ENCODE peak calls at places on chromosomes 11 and 22, in four cellular contexts. U is body of pancreas; X is HFF-Myc; L is CD8-positive, alpha-beta T cell. O is an unnamed sample.

GRCh38 chr11:67510023-67510345 is 2.0 kb upstream of the CDK2AP2 start:
- DNase-seq in X (no peak), U (no peak), L (no peak), O (no peak)

GRCh38 chr22:49007013-49007653 is 820.5 kb downstream of the BRD1 start:
- DNase-seq in X (no peak), L (no peak), U (no peak), O (no peak)

GRCh38 chr11:70742553-70743291 is 344.4 kb downstream of the CTTN start:
- DNase-seq in X (no peak), L (no peak), U (peak), O (no peak)

GRCh38 chr11:19672591-19673206 is 39.9 kb upstream of the NAV2 start:
- DNase-seq in X (no peak), L (no peak), U (no peak), O (no peak)

GRCh38 chr22:38313384-38313955 is 3.8 kb downstream of the CSNK1E start:
- DNase-seq in X (peak), L (no peak), U (peak), O (no peak)

GRCh38 chr11:119092880-119093665 is 8.4 kb downstream of the HMBS start:
- DNase-seq in L (no peak), X (no peak), U (peak), O (no peak)

GRCh38 chr22:29343313-29343805 is 27.9 kb upstream of the RASL10A start:
- DNase-seq in L (no peak), U (peak), X (peak), O (no peak)

GRCh38 chr11:72584933-72585597 is 89.2 kb downstream of the PDE2A start:
- DNase-seq in U (no peak), X (no peak), L (no peak), O (no peak)

GRCh38 chr11:107563702-107564101 is 1.8 kb downstream of the ALKBH8 start:
- DNase-seq in L (peak), U (peak), X (peak), O (peak)

GRCh38 chr11:118529584-118530175 is 1.3 kb upstream of the TMEM25 start:
- DNase-seq in X (no peak), L (no peak), U (no peak), O (no peak)

GRCh38 chr11:130211144-130211543 is 51.6 kb downstream of the ST14 start:
- DNase-seq in L (no peak), U (peak), X (no peak), O (no peak)

GRCh38 chr11:122743949-122744876 is 88.7 kb downstream of the UBASH3B start:
- DNase-seq in L (peak), X (no peak), U (no peak), O (peak)

GRCh38 chr11:3020011-3020410 is 27.9 kb upstream of the NAP1L4 start:
- DNase-seq in L (no peak), U (no peak), X (no peak), O (no peak)

GRCh38 chr11:110373061-110373702 is 56.6 kb upstream of the FDX1 start:
- DNase-seq in U (no peak), L (no peak), X (no peak), O (peak)

GRCh38 chr22:25420925-25421904 is 143.3 kb upstream of the GRK3 start:
- DNase-seq in U (no peak), X (no peak), L (no peak), O (peak)
- TF ChIP-seq CTCF in U (no peak), X (no peak), L (no peak), O (no peak)

DNA sequence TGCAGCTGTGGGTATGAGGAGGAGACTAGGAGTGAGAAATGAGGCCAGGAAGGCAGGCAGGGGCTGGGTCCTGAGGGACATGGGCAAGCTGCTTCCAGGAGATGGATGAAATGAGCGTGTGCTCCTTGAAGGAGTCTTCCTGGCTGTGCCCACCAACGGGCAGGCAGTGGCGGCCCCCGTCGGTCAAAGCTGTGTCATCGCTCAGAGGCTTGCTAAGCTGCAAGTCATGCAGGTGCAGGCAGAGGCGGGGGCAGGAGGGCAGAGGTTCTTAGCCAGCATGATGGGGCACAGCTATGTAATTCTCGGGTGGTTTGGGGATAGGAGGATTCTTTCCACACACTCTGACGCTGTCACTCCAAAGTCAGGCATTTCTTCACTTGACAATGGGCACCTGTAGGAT is 12.5 kb upstream of the PEX26 start:
- DNase-seq in U (no peak), X (no peak), L (no peak), O (no peak)
- TF ChIP-seq CTCF in U (no peak), X (no peak), L (no peak), O (no peak)

GRCh38 chr11:104165014-104165413 is 1.1 kb upstream of the PDGFD start:
- DNase-seq in X (no peak), U (no peak), L (no peak), O (no peak)

GRCh38 chr11:104159356-104159755 is 4.6 kb downstream of the PDGFD start:
- DNase-seq in X (no peak), L (no peak), U (no peak), O (no peak)

GRCh38 chr11:104161751-104162450 is 2.0 kb downstream of the PDGFD start:
- DNase-seq in L (no peak), U (no peak), X (no peak), O (no peak)

GRCh38 chr11:104163100-104164027 is 583 bp downstream of the PDGFD start:
- DNase-seq in U (peak), L (no peak), X (no peak), O (no peak)

DNA sequence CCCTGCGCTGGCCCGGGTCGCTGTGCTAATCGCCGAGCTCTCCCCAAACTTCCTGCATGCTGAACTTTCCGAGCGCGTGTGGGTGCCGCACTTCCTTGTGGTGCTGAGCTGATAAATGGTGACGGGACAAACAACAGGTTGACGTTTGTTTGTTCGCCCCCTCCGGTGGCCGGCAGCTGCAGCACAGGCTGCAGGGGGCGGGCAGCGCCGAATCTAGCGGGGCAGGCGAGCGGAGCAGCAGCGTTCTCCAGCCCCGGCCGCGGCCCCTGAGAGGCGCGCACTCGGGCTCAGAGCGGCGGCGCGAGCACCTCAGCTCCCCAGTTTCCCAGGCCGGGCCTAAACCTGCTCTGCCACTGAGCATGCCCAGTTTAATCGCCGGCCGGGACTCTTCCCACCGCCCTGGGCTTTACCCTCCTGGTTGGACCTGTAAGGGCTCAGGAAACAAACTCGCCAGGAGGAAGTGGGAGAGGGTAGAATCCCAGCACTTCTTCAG is at the start of gene PDGFD:
- DNase-seq in X (peak), L (peak), U (peak), O (peak)
- TF ChIP-seq CTCF in X (peak), L (no peak), U (peak), O (peak)

GRCh38 chr11:134727636-134728035 is 315.6 kb upstream of the B3GAT1 start:
- DNase-seq in L (no peak), X (no peak), U (no peak), O (no peak)

GRCh38 chr11:134725211-134725610 is 313.2 kb upstream of the B3GAT1 start:
- DNase-seq in L (no peak), X (no peak), U (no peak), O (no peak)

GRCh38 chr11:134727204-134727603 is 315.2 kb upstream of the B3GAT1 start:
- DNase-seq in U (no peak), X (no peak), L (no peak), O (no peak)

GRCh38 chr11:134724779-134725140 is 312.7 kb upstream of the B3GAT1 start:
- DNase-seq in U (no peak), X (no peak), L (no peak), O (no peak)

GRCh38 chr11:134725939-134726639 is 314.0 kb upstream of the B3GAT1 start:
- DNase-seq in L (no peak), X (no peak), U (peak), O (no peak)
- TF ChIP-seq CTCF in L (no peak), X (no peak), U (peak), O (no peak)

GRCh38 chr11:47186937-47187681 is 875 bp upstream of the PACSIN3 start:
- DNase-seq in U (peak), X (no peak), L (no peak), O (peak)

GRCh38 chr11:47184711-47185304 is 1.4 kb downstream of the PACSIN3 start:
- DNase-seq in U (peak), X (no peak), L (no peak), O (no peak)

GRCh38 chr11:47187723-47188122 is 1.5 kb upstream of the PACSIN3 start:
- DNase-seq in L (no peak), U (peak), X (no peak), O (no peak)

GRCh38 chr11:47185305-47186075 is 744 bp downstream of the PACSIN3 start:
- DNase-seq in U (peak), X (no peak), L (no peak), O (no peak)

DNA sequence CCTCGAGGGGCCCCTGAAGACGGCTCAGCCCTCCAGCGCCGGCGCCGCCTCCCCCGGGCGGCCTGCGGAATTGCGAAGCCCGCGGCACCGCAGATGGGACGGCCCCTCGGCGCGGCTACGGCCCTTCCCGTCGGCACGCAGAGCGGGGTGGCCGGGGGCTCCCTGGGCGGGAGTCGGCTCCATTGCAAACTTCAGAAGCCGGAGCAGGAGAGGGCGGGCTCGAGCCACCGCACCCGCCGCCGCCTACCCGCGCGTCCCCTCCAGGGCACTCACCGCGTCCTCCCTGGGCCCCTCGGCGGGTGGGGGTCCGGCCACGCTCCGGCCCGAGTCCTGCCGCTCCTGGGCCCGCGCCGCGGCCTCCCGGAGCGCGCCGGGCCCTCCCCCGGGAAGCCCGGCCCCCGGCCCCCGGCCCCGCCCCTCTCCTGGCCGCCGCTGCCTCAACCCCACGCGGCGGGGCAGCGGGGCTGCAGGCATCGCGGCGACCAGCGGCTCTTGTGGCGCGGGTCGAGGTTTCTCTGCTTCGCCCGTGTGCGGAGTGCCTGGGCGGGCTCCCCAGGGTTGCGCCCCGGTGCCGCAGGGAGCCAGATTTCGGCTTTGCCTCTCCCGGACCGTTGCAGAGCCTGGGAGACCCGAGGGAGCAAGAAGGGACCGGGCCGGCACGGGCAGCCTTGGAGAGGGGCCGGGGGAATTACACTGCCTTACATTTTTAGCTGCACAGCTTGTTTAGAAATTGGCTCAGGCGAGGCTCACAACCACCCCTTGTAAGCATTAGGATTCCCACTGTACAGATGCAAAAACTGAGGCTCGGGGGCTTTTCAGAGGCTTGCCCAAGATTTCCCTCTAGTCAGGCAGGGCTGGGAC is at the start of gene PACSIN3:
- DNase-seq in L (no peak), U (peak), X (no peak), O (peak)
- TF ChIP-seq CTCF in L (no peak), U (peak), X (no peak), O (no peak)

DNA sequence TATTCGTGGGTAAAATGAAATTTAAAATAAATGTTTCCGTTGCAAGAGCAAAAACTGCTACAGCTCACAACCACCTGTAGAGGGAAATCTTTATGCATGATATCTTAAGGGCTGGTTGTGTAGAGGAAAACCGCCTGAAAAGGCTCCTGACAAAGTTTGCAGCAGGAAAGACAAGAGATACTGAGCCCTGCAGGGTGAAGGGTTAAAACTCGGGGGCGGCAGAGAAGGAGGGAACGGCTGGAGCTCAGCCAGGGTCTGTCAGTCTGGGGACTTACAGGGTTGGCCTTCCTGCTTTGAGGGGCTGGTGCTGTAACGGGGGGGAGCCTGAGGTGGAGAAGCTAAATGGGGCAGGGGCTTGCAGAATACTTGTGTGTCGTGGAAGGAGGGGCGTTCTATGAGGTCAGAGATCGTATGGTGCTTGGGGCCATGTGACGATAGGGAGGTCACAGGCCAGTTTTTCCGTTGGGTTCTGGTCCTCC is 122.9 kb upstream of the HSD17B12 start:
- DNase-seq in L (no peak), X (no peak), U (no peak), O (no peak)
- TF ChIP-seq CTCF in L (no peak), X (peak), U (peak), O (no peak)

DNA sequence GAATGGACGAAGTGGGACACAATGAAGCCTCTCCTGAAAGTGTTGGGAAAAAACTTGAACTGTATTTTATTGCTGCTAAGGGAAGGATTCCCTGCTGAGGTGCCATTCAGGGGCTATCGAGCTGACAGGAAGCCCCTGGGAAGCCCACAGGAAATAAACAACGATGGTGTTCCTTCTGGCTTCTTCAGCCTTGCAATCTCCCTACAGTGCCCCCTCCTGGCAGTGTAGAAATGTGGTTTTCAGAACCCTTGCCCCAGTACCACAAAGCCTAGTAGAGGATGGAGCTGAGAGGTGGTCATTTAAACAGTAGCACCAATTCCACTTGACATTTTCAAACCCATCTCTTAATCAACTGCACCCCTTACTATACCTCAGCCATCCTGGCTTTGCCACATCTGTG is 676.7 kb upstream of the ARHGAP42 start:
- DNase-seq in L (no peak), U (no peak), X (no peak), O (no peak)
- TF ChIP-seq CTCF in L (no peak), U (no peak), X (no peak), O (no peak)

GRCh38 chr22:42930810-42931420 is 73.8 kb upstream of the ARFGAP3 start:
- DNase-seq in X (no peak), L (no peak), U (peak), O (no peak)
- TF ChIP-seq CTCF in X (no peak), L (no peak), U (peak), O (no peak)

O was measured in GM20000.